ENCODE peak calls at places on chromosomes 7 and 10, in four cellular contexts. One of them, this sample, is unnamed.

GRCh38 chr10:124288928-124289921 is 129.5 kb downstream of the OAT start:
- DNase-seq in IMR-90: no peak
- DNase-seq in heart left ventricle: no peak
- DNase-seq in uterus: no peak
- DNase-seq in this sample: no peak

GRCh38 chr7:157427811-157428553 is 91.2 kb downstream of the DNAJB6 start:
- DNase-seq in IMR-90: no peak
- DNase-seq in heart left ventricle: no peak
- DNase-seq in uterus: no peak
- DNase-seq in this sample: no peak

GRCh38 chr10:114925675-114926204 is 12.3 kb upstream of the TRUB1 start:
- DNase-seq in IMR-90: peak
- DNase-seq in heart left ventricle: no peak
- DNase-seq in uterus: no peak
- DNase-seq in this sample: no peak

GRCh38 chr10:130079614-130080460 is 30.8 kb downstream of the C10orf143 start:
- DNase-seq in IMR-90: no peak
- DNase-seq in heart left ventricle: no peak
- DNase-seq in uterus: no peak
- DNase-seq in this sample: no peak

GRCh38 chr10:38093816-38094157 is 350 bp upstream of the ZNF37A start:
- DNase-seq in IMR-90: no peak
- DNase-seq in heart left ventricle: no peak
- DNase-seq in uterus: no peak
- DNase-seq in this sample: no peak

GRCh38 chr10:92027141-92027540 is 103.6 kb downstream of the BTAF1 start:
- DNase-seq in IMR-90: peak
- DNase-seq in heart left ventricle: no peak
- DNase-seq in uterus: no peak
- DNase-seq in this sample: no peak

GRCh38 chr10:8061274-8062211 is 7.1 kb downstream of the GATA3 start:
- DNase-seq in IMR-90: no peak
- DNase-seq in heart left ventricle: no peak
- DNase-seq in uterus: no peak
- DNase-seq in this sample: no peak

GRCh38 chr7:42234736-42235135 is 2.3 kb downstream of the GLI3 start:
- DNase-seq in IMR-90: no peak
- DNase-seq in heart left ventricle: no peak
- DNase-seq in uterus: no peak
- DNase-seq in this sample: no peak

GRCh38 chr7:15168489-15168888 is 265.9 kb upstream of the DGKB start:
- DNase-seq in IMR-90: no peak
- DNase-seq in heart left ventricle: no peak
- DNase-seq in uterus: no peak
- DNase-seq in this sample: no peak

GRCh38 chr10:116733566-116733965 is 8.8 kb downstream of the HSPA12A start:
- DNase-seq in IMR-90: peak
- DNase-seq in heart left ventricle: no peak
- DNase-seq in uterus: no peak
- DNase-seq in this sample: no peak

GRCh38 chr10:86229378-86229777 is 137.2 kb downstream of the GRID1 start:
- DNase-seq in IMR-90: no peak
- DNase-seq in heart left ventricle: no peak
- DNase-seq in uterus: no peak
- DNase-seq in this sample: no peak

GRCh38 chr10:110361800-110362456 is 57.2 kb upstream of the SMNDC1 start:
- DNase-seq in IMR-90: no peak
- DNase-seq in heart left ventricle: no peak
- DNase-seq in uterus: no peak
- DNase-seq in this sample: no peak

GRCh38 chr10:72784551-72785421 is 92.8 kb downstream of the MCU start:
- DNase-seq in IMR-90: peak
- DNase-seq in heart left ventricle: peak
- DNase-seq in uterus: peak
- DNase-seq in this sample: peak

GRCh38 chr7:143299840-143300239 is 11.7 kb downstream of the CASP2 start:
- DNase-seq in IMR-90: no peak
- DNase-seq in heart left ventricle: no peak
- DNase-seq in uterus: no peak
- DNase-seq in this sample: peak

GRCh38 chr7:107816053-107816566 is 13.1 kb upstream of the SLC26A3 start:
- DNase-seq in IMR-90: no peak
- DNase-seq in heart left ventricle: no peak
- DNase-seq in uterus: no peak
- DNase-seq in this sample: no peak

GRCh38 chr7:2807846-2808772 is 36.0 kb downstream of the GNA12 start:
- DNase-seq in IMR-90: peak
- DNase-seq in heart left ventricle: no peak
- DNase-seq in uterus: no peak
- DNase-seq in this sample: no peak

GRCh38 chr10:43962346-43963191 is 313.9 kb upstream of the ZNF32 start:
- DNase-seq in IMR-90: peak
- DNase-seq in heart left ventricle: no peak
- DNase-seq in uterus: no peak
- DNase-seq in this sample: no peak

GRCh38 chr10:119667562-119668328 is 16.6 kb downstream of the BAG3 start:
- DNase-seq in IMR-90: peak
- DNase-seq in heart left ventricle: peak
- DNase-seq in uterus: peak
- DNase-seq in this sample: peak

GRCh38 chr10:43125274-43125845 is 12.9 kb upstream of the CSGALNACT2 start:
- DNase-seq in IMR-90: no peak
- DNase-seq in heart left ventricle: no peak
- DNase-seq in uterus: no peak
- DNase-seq in this sample: no peak

GRCh38 chr7:75531359-75531821 is 39.3 kb downstream of the SPDYE5 start:
- DNase-seq in IMR-90: peak
- DNase-seq in heart left ventricle: no peak
- DNase-seq in uterus: no peak
- DNase-seq in this sample: peak

GRCh38 chr10:101967713-101968112 is 88.3 kb downstream of the ARMH3 start:
- DNase-seq in IMR-90: peak
- DNase-seq in heart left ventricle: no peak
- DNase-seq in uterus: no peak
- DNase-seq in this sample: no peak

GRCh38 chr10:112195224-112195623 is 11.7 kb upstream of the GPAM start:
- DNase-seq in IMR-90: no peak
- DNase-seq in heart left ventricle: no peak
- DNase-seq in uterus: no peak
- DNase-seq in this sample: no peak

GRCh38 chr10:75726522-75727493 is 295.4 kb downstream of the LRMDA start:
- DNase-seq in IMR-90: no peak
- DNase-seq in heart left ventricle: no peak
- DNase-seq in uterus: no peak
- DNase-seq in this sample: no peak

GRCh38 chr7:158707610-158708009 is 3.0 kb upstream of the NCAPG2 start:
- DNase-seq in IMR-90: no peak
- DNase-seq in heart left ventricle: no peak
- DNase-seq in uterus: no peak
- DNase-seq in this sample: no peak

DNA sequence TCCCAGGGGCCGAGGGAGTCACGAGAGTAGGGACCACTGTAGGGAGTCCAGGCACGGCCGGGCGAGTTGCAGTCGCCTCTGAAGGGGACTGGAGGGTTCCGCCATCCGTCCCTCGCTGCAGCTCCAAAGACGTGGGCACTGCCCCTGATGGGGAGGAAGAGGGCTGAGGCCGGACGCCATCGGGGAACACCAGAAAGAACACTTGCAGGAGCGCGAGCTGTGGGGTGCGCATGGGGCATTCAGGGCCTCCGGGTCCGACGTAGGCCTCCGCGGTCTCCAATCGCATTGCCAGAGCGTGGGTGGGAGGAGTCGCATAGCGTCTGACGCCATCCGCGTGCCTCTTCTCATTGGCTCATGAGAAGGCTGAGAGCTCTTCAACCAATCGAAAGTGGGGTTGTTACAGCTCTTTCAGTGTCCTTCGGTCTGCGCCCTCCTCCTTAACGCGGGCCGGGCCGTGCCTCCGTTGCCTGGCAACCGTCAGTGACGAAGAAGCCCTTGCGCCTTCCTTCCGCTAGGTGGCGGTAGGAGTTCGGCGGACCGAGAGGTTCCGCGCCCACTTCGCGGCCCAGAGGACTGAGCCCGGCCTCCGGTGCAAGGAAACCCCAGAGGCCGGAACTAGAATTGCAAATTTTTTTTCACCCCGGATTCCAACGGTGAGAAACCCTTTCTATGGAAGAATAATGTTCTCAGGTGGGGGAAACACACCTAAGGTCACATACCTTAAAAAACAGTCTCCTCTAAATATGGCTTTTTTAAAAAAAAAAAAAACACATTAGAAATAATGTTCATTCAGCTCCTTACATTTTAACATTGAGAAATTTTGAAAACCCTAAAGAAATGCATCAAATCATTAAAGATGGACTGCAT is at the start of gene TCTN3:
- DNase-seq in IMR-90: peak
- DNase-seq in heart left ventricle: peak
- DNase-seq in uterus: peak
- DNase-seq in this sample: peak
- TF ChIP-seq POLR2A in IMR-90: peak
- TF ChIP-seq POLR2A in heart left ventricle: peak
- TF ChIP-seq POLR2A in uterus: peak
- TF ChIP-seq POLR2A in this sample: peak

GRCh38 chr10:4944751-4945280 is 18.4 kb upstream of the AKR1C1 start:
- DNase-seq in IMR-90: no peak
- DNase-seq in heart left ventricle: no peak
- DNase-seq in uterus: no peak
- DNase-seq in this sample: no peak

GRCh38 chr10:4947039-4947634 is 16.1 kb upstream of the AKR1C1 start:
- DNase-seq in IMR-90: peak
- DNase-seq in heart left ventricle: no peak
- DNase-seq in uterus: no peak
- DNase-seq in this sample: no peak

GRCh38 chr10:4945706-4946348 is 17.4 kb upstream of the AKR1C1 start:
- DNase-seq in IMR-90: peak
- DNase-seq in heart left ventricle: no peak
- DNase-seq in uterus: no peak
- DNase-seq in this sample: no peak

GRCh38 chr10:4946349-4946717 is 16.9 kb upstream of the AKR1C1 start:
- DNase-seq in IMR-90: peak
- DNase-seq in heart left ventricle: no peak
- DNase-seq in uterus: no peak
- DNase-seq in this sample: no peak

GRCh38 chr10:4947635-4948596 is 15.3 kb upstream of the AKR1C1 start:
- DNase-seq in IMR-90: peak
- DNase-seq in heart left ventricle: peak
- DNase-seq in uterus: peak
- DNase-seq in this sample: peak
- TF ChIP-seq POLR2A in IMR-90: no peak
- TF ChIP-seq POLR2A in heart left ventricle: no peak
- TF ChIP-seq POLR2A in uterus: no peak
- TF ChIP-seq POLR2A in this sample: no peak

GRCh38 chr7:99404977-99405320 is 3.4 kb downstream of the PDAP1 start:
- DNase-seq in IMR-90: no peak
- DNase-seq in heart left ventricle: no peak
- DNase-seq in uterus: no peak
- DNase-seq in this sample: no peak
- TF ChIP-seq POLR2A in IMR-90: no peak
- TF ChIP-seq POLR2A in heart left ventricle: no peak
- TF ChIP-seq POLR2A in uterus: no peak
- TF ChIP-seq POLR2A in this sample: no peak

GRCh38 chr7:27895553-27895952 is 155.6 kb downstream of the TAX1BP1 start:
- DNase-seq in IMR-90: no peak
- DNase-seq in heart left ventricle: no peak
- DNase-seq in uterus: no peak
- DNase-seq in this sample: no peak

GRCh38 chr7:27899601-27900000 is 159.6 kb downstream of the TAX1BP1 start:
- DNase-seq in IMR-90: no peak
- DNase-seq in heart left ventricle: no peak
- DNase-seq in uterus: no peak
- DNase-seq in this sample: no peak

GRCh38 chr7:27897001-27897400 is 157.0 kb downstream of the TAX1BP1 start:
- DNase-seq in IMR-90: peak
- DNase-seq in heart left ventricle: no peak
- DNase-seq in uterus: no peak
- DNase-seq in this sample: no peak

GRCh38 chr7:27898735-27899134 is 158.8 kb downstream of the TAX1BP1 start:
- DNase-seq in IMR-90: no peak
- DNase-seq in heart left ventricle: no peak
- DNase-seq in uterus: no peak
- DNase-seq in this sample: no peak

DNA sequence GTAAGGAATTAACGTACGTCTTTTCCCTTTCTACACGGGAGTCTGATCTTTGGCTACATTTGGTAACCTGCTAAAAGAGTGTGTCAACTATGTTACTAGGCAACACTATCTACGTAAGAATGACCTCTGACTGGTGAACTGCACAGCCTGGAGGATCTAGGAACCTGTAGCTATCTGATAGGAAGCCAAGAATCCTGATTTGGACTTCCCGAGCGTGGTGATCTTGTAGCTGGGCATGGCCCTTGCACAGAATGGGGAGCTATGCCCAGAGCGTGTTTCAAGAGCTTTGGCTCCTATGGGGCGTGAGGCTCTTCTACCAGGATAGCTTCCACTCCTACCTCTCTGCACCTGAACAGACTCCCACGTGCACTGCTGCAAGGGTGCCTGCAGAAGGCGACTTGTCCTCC is 157.5 kb downstream of the TAX1BP1 start:
- DNase-seq in IMR-90: no peak
- DNase-seq in heart left ventricle: no peak
- DNase-seq in uterus: no peak
- DNase-seq in this sample: no peak
- TF ChIP-seq POLR2A in IMR-90: no peak
- TF ChIP-seq POLR2A in heart left ventricle: no peak
- TF ChIP-seq POLR2A in uterus: no peak
- TF ChIP-seq POLR2A in this sample: no peak

GRCh38 chr7:97017197-97018125 is 7.2 kb downstream of the DLX5 start:
- DNase-seq in IMR-90: no peak
- DNase-seq in heart left ventricle: no peak
- DNase-seq in uterus: no peak
- DNase-seq in this sample: no peak

GRCh38 chr7:97018126-97018601 is 6.5 kb downstream of the DLX5 start:
- DNase-seq in IMR-90: no peak
- DNase-seq in heart left ventricle: no peak
- DNase-seq in uterus: no peak
- DNase-seq in this sample: no peak

GRCh38 chr7:97015279-97015678 is 9.4 kb downstream of the DLX5 start:
- DNase-seq in IMR-90: no peak
- DNase-seq in heart left ventricle: no peak
- DNase-seq in uterus: no peak
- DNase-seq in this sample: no peak

GRCh38 chr7:97015787-97016391 is 8.7 kb downstream of the DLX5 start:
- DNase-seq in IMR-90: no peak
- DNase-seq in heart left ventricle: no peak
- DNase-seq in uterus: no peak
- DNase-seq in this sample: no peak

GRCh38 chr7:97016392-97017196 is 8.0 kb downstream of the DLX5 start:
- DNase-seq in IMR-90: no peak
- DNase-seq in heart left ventricle: no peak
- DNase-seq in uterus: no peak
- DNase-seq in this sample: no peak
- TF ChIP-seq POLR2A in IMR-90: no peak
- TF ChIP-seq POLR2A in heart left ventricle: no peak
- TF ChIP-seq POLR2A in uterus: peak
- TF ChIP-seq POLR2A in this sample: no peak

GRCh38 chr10:45373783-45374450 is at the start of gene ALOX5:
- DNase-seq in IMR-90: no peak
- DNase-seq in heart left ventricle: peak
- DNase-seq in uterus: peak
- DNase-seq in this sample: no peak
- TF ChIP-seq POLR2A in IMR-90: no peak
- TF ChIP-seq POLR2A in heart left ventricle: no peak
- TF ChIP-seq POLR2A in uterus: no peak
- TF ChIP-seq POLR2A in this sample: no peak

This sample was measured in HCT116.